ENCODE peak calls at places on chromosomes 2 and 18, in four cellular contexts. One of them, this sample, is unnamed.

GRCh38 chr2:8488001-8488738 is 193.7 kb upstream of the ID2 start:
- DNase-seq in neural crest cell: no peak
- DNase-seq in activated naive CD4-positive, alpha-beta T cell: no peak
- DNase-seq in activated effector memory CD4-positive, alpha-beta T cell treated with anti-CD3 and anti-CD28 coated beads, Interleukin-2, amount 50 U/mL, for 16 hours: peak; percentile 89
- DNase-seq in this sample: no peak

GRCh38 chr2:142757111-142757510 is 120.4 kb upstream of the KYNU start:
- DNase-seq in activated effector memory CD4-positive, alpha-beta T cell treated with anti-CD3 and anti-CD28 coated beads, Interleukin-2, amount 50 U/mL, for 16 hours: no peak
- DNase-seq in neural crest cell: no peak
- DNase-seq in activated naive CD4-positive, alpha-beta T cell: no peak
- DNase-seq in this sample: no peak

GRCh38 chr2:10355471-10356458 is 53.1 kb downstream of the HPCAL1 start:
- DNase-seq in activated naive CD4-positive, alpha-beta T cell: no peak
- DNase-seq in neural crest cell: no peak
- DNase-seq in activated effector memory CD4-positive, alpha-beta T cell treated with anti-CD3 and anti-CD28 coated beads, Interleukin-2, amount 50 U/mL, for 16 hours: no peak
- DNase-seq in this sample: no peak

GRCh38 chr18:54392621-54393023 is 34.9 kb downstream of the C18orf54 start:
- DNase-seq in neural crest cell: no peak
- DNase-seq in activated naive CD4-positive, alpha-beta T cell: no peak
- DNase-seq in activated effector memory CD4-positive, alpha-beta T cell treated with anti-CD3 and anti-CD28 coated beads, Interleukin-2, amount 50 U/mL, for 16 hours: no peak
- DNase-seq in this sample: no peak

GRCh38 chr2:68807821-68808266 is 63.4 kb downstream of the BMP10 start:
- DNase-seq in neural crest cell: no peak
- DNase-seq in activated naive CD4-positive, alpha-beta T cell: no peak
- DNase-seq in activated effector memory CD4-positive, alpha-beta T cell treated with anti-CD3 and anti-CD28 coated beads, Interleukin-2, amount 50 U/mL, for 16 hours: no peak
- DNase-seq in this sample: no peak

GRCh38 chr2:1115843-1116539 is 165.3 kb downstream of the SNTG2 start:
- DNase-seq in neural crest cell: no peak
- DNase-seq in activated naive CD4-positive, alpha-beta T cell: no peak
- DNase-seq in activated effector memory CD4-positive, alpha-beta T cell treated with anti-CD3 and anti-CD28 coated beads, Interleukin-2, amount 50 U/mL, for 16 hours: no peak
- DNase-seq in this sample: no peak

GRCh38 chr2:96437512-96437911 is 67.6 kb downstream of the NEURL3 start:
- DNase-seq in activated effector memory CD4-positive, alpha-beta T cell treated with anti-CD3 and anti-CD28 coated beads, Interleukin-2, amount 50 U/mL, for 16 hours: no peak
- DNase-seq in neural crest cell: no peak
- DNase-seq in activated naive CD4-positive, alpha-beta T cell: no peak
- DNase-seq in this sample: no peak

GRCh38 chr18:5746844-5747243 is 148.5 kb downstream of the TMEM200C start:
- DNase-seq in neural crest cell: no peak
- DNase-seq in activated effector memory CD4-positive, alpha-beta T cell treated with anti-CD3 and anti-CD28 coated beads, Interleukin-2, amount 50 U/mL, for 16 hours: no peak
- DNase-seq in activated naive CD4-positive, alpha-beta T cell: no peak
- DNase-seq in this sample: no peak

GRCh38 chr2:240297553-240298315 is 137.7 kb upstream of the GPC1 start:
- DNase-seq in activated effector memory CD4-positive, alpha-beta T cell treated with anti-CD3 and anti-CD28 coated beads, Interleukin-2, amount 50 U/mL, for 16 hours: peak; percentile 44
- DNase-seq in neural crest cell: no peak
- DNase-seq in activated naive CD4-positive, alpha-beta T cell: no peak
- DNase-seq in this sample: peak; percentile 60

GRCh38 chr2:163556511-163556910 is 179.3 kb downstream of the FIGN start:
- DNase-seq in neural crest cell: no peak
- DNase-seq in activated effector memory CD4-positive, alpha-beta T cell treated with anti-CD3 and anti-CD28 coated beads, Interleukin-2, amount 50 U/mL, for 16 hours: no peak
- DNase-seq in activated naive CD4-positive, alpha-beta T cell: no peak
- DNase-seq in this sample: no peak

GRCh38 chr18:51255694-51256093 is 58.2 kb upstream of the MEX3C start:
- DNase-seq in neural crest cell: no peak
- DNase-seq in activated effector memory CD4-positive, alpha-beta T cell treated with anti-CD3 and anti-CD28 coated beads, Interleukin-2, amount 50 U/mL, for 16 hours: no peak
- DNase-seq in activated naive CD4-positive, alpha-beta T cell: no peak
- DNase-seq in this sample: no peak

GRCh38 chr2:135258193-135258592 is 206.1 kb downstream of the RAB3GAP1 start:
- DNase-seq in activated naive CD4-positive, alpha-beta T cell: no peak
- DNase-seq in neural crest cell: no peak
- DNase-seq in activated effector memory CD4-positive, alpha-beta T cell treated with anti-CD3 and anti-CD28 coated beads, Interleukin-2, amount 50 U/mL, for 16 hours: no peak
- DNase-seq in this sample: no peak

GRCh38 chr2:55119711-55120487 is 69.6 kb upstream of the RTN4 start:
- DNase-seq in activated effector memory CD4-positive, alpha-beta T cell treated with anti-CD3 and anti-CD28 coated beads, Interleukin-2, amount 50 U/mL, for 16 hours: no peak
- DNase-seq in activated naive CD4-positive, alpha-beta T cell: no peak
- DNase-seq in neural crest cell: no peak
- DNase-seq in this sample: no peak

GRCh38 chr18:55513199-55513598 is 74.8 kb downstream of the TCF4 start:
- DNase-seq in activated effector memory CD4-positive, alpha-beta T cell treated with anti-CD3 and anti-CD28 coated beads, Interleukin-2, amount 50 U/mL, for 16 hours: no peak
- DNase-seq in activated naive CD4-positive, alpha-beta T cell: no peak
- DNase-seq in neural crest cell: no peak
- DNase-seq in this sample: no peak

GRCh38 chr2:206396216-206396615 is 47.1 kb upstream of the ADAM23 start:
- DNase-seq in neural crest cell: no peak
- DNase-seq in activated naive CD4-positive, alpha-beta T cell: no peak
- DNase-seq in activated effector memory CD4-positive, alpha-beta T cell treated with anti-CD3 and anti-CD28 coated beads, Interleukin-2, amount 50 U/mL, for 16 hours: no peak
- DNase-seq in this sample: no peak

GRCh38 chr2:58800846-58801245 is 559.7 kb upstream of the FANCL start:
- DNase-seq in activated naive CD4-positive, alpha-beta T cell: no peak
- DNase-seq in activated effector memory CD4-positive, alpha-beta T cell treated with anti-CD3 and anti-CD28 coated beads, Interleukin-2, amount 50 U/mL, for 16 hours: no peak
- DNase-seq in neural crest cell: no peak
- DNase-seq in this sample: no peak

GRCh38 chr18:35469696-35470095 is 28.1 kb downstream of the INO80C start:
- DNase-seq in neural crest cell: no peak
- DNase-seq in activated naive CD4-positive, alpha-beta T cell: no peak
- DNase-seq in activated effector memory CD4-positive, alpha-beta T cell treated with anti-CD3 and anti-CD28 coated beads, Interleukin-2, amount 50 U/mL, for 16 hours: no peak
- DNase-seq in this sample: no peak

GRCh38 chr18:48405108-48405507 is 4.1 kb downstream of the ZBTB7C start:
- DNase-seq in neural crest cell: no peak
- DNase-seq in activated effector memory CD4-positive, alpha-beta T cell treated with anti-CD3 and anti-CD28 coated beads, Interleukin-2, amount 50 U/mL, for 16 hours: no peak
- DNase-seq in activated naive CD4-positive, alpha-beta T cell: no peak
- DNase-seq in this sample: no peak

GRCh38 chr18:58241877-58242276 is 197.9 kb downstream of the NEDD4L start:
- DNase-seq in activated effector memory CD4-positive, alpha-beta T cell treated with anti-CD3 and anti-CD28 coated beads, Interleukin-2, amount 50 U/mL, for 16 hours: no peak
- DNase-seq in neural crest cell: no peak
- DNase-seq in activated naive CD4-positive, alpha-beta T cell: no peak
- DNase-seq in this sample: no peak

GRCh38 chr18:5461056-5461455 is 82.7 kb downstream of the EPB41L3 start:
- DNase-seq in activated effector memory CD4-positive, alpha-beta T cell treated with anti-CD3 and anti-CD28 coated beads, Interleukin-2, amount 50 U/mL, for 16 hours: no peak
- DNase-seq in activated naive CD4-positive, alpha-beta T cell: no peak
- DNase-seq in neural crest cell: no peak
- DNase-seq in this sample: no peak

GRCh38 chr2:9122367-9122766 is 84.2 kb upstream of the ASAP2 start:
- DNase-seq in activated naive CD4-positive, alpha-beta T cell: no peak
- DNase-seq in activated effector memory CD4-positive, alpha-beta T cell treated with anti-CD3 and anti-CD28 coated beads, Interleukin-2, amount 50 U/mL, for 16 hours: no peak
- DNase-seq in neural crest cell: no peak
- DNase-seq in this sample: no peak

GRCh38 chr2:155622443-155622842 is 710.1 kb downstream of the NR4A2 start:
- DNase-seq in activated naive CD4-positive, alpha-beta T cell: no peak
- DNase-seq in neural crest cell: no peak
- DNase-seq in activated effector memory CD4-positive, alpha-beta T cell treated with anti-CD3 and anti-CD28 coated beads, Interleukin-2, amount 50 U/mL, for 16 hours: no peak
- DNase-seq in this sample: no peak

GRCh38 chr2:71843391-71843850 is 304.2 kb downstream of the CYP26B1 start:
- DNase-seq in neural crest cell: no peak
- DNase-seq in activated naive CD4-positive, alpha-beta T cell: no peak
- DNase-seq in activated effector memory CD4-positive, alpha-beta T cell treated with anti-CD3 and anti-CD28 coated beads, Interleukin-2, amount 50 U/mL, for 16 hours: no peak
- DNase-seq in this sample: no peak